ENCODE peak calls at places on chromosomes 6 and 20, in nine cellular contexts. U is sigmoid colon; N is mammary epithelial cell; F is transverse colon; B is astrocyte of the spinal cord; D is K562; Y is left lung; I is naive thymus-derived CD4-positive, alpha-beta T cell; R is CD4-positive, CD25-positive, alpha-beta regulatory T cell. O is an unnamed sample.

GRCh38 chr20:34824026-34824860 is 1.2 kb downstream of the NCOA6 start:
- DNase-seq in U (peak; percentile 71), N (peak; percentile 83), F (peak; percentile 89), B (peak; percentile 40), D (peak; percentile 91), Y (no peak), I (peak; percentile 25), R (peak; percentile 64), O (peak; percentile 32)

GRCh38 chr20:57394087-57395082 is 3.2 kb downstream of the RBM38 start:
- DNase-seq in U (peak; percentile 73), N (no peak), F (no peak), B (no peak), D (no peak), Y (peak; percentile 70), I (no peak), R (no peak), O (peak; percentile 20)

GRCh38 chr6:38549795-38550194 is 89.9 kb downstream of the BTBD9 start:
- DNase-seq in U (no peak), N (no peak), F (no peak), B (no peak), D (no peak), Y (no peak), I (no peak), R (no peak), O (no peak)

GRCh38 chr20:20446613-20447012 is 78.7 kb downstream of the INSM1 start:
- DNase-seq in U (no peak), N (no peak), F (no peak), B (no peak), D (no peak), Y (no peak), I (no peak), R (no peak), O (peak; percentile 45)

GRCh38 chr6:112691289-112691688 is 344.2 kb downstream of the RFPL4B start:
- DNase-seq in U (no peak), N (peak; percentile 88), F (no peak), B (peak; percentile 62), D (peak; percentile 14), Y (no peak), I (no peak), R (no peak), O (no peak)

GRCh38 chr20:11432407-11432806 is 485.3 kb upstream of the BTBD3 start:
- DNase-seq in U (no peak), N (peak; percentile 92), F (no peak), B (peak; percentile 87), D (no peak), Y (no peak), I (no peak), R (no peak), O (no peak)

GRCh38 chr6:55304747-55305146 is 22.5 kb upstream of the GFRAL start:
- DNase-seq in U (no peak), N (no peak), F (no peak), B (no peak), D (no peak), Y (peak; percentile 41), I (no peak), R (no peak), O (no peak)

GRCh38 chr6:44278774-44279697 is 8.8 kb downstream of the TMEM151B start:
- DNase-seq in U (no peak), N (no peak), F (no peak), B (no peak), D (no peak), Y (no peak), I (no peak), R (no peak), O (no peak)

GRCh38 chr6:1770435-1770843 is 160.7 kb downstream of the FOXC1 start:
- DNase-seq in U (no peak), N (peak; percentile 51), F (no peak), B (peak; percentile 68), D (no peak), Y (no peak), I (no peak), R (no peak), O (no peak)

GRCh38 chr20:43241057-43241702 is 51.5 kb upstream of the PTPRT start:
- DNase-seq in U (no peak), N (no peak), F (no peak), B (no peak), D (no peak), Y (no peak), I (no peak), R (no peak), O (no peak)

GRCh38 chr20:22004946-22005345 is 299.5 kb downstream of the PAX1 start:
- DNase-seq in U (no peak), N (no peak), F (no peak), B (no peak), D (no peak), Y (no peak), I (no peak), R (no peak), O (no peak)

GRCh38 chr6:129646617-129647016 is 63.4 kb downstream of the ARHGAP18 start:
- DNase-seq in U (no peak), N (no peak), F (no peak), B (no peak), D (no peak), Y (no peak), I (no peak), R (no peak), O (no peak)

GRCh38 chr6:129646140-129646569 is 63.8 kb downstream of the ARHGAP18 start:
- DNase-seq in U (no peak), N (no peak), F (no peak), B (no peak), D (no peak), Y (no peak), I (no peak), R (no peak), O (no peak)

GRCh38 chr6:129645371-129646139 is 64.4 kb downstream of the ARHGAP18 start:
- DNase-seq in U (no peak), N (no peak), F (no peak), B (no peak), D (no peak), Y (no peak), I (no peak), R (no peak), O (no peak)

GRCh38 chr6:129643968-129644367 is 66.0 kb downstream of the ARHGAP18 start:
- DNase-seq in U (no peak), N (peak; percentile 62), F (no peak), B (no peak), D (no peak), Y (no peak), I (no peak), R (no peak), O (no peak)

GRCh38 chr6:129644567-129645015 is 65.4 kb downstream of the ARHGAP18 start:
- DNase-seq in U (no peak), N (peak; percentile 50), F (no peak), B (peak; percentile 68), D (no peak), Y (no peak), I (no peak), R (no peak), O (no peak)
- H3K4me3 ChIP-seq in U (no peak overlapping the region), N (no peak overlapping the region), F (no peak overlapping the region), B (no peak overlapping the region), D (no peak overlapping the region), Y (no peak overlapping the region), I (no peak overlapping the region), R (no peak overlapping the region), O (no peak overlapping the region)

GRCh38 chr6:125750692-125751333 is 1.4 kb downstream of the HEY2 start:
- DNase-seq in U (no peak), N (no peak), F (no peak), B (no peak), D (no peak), Y (no peak), I (no peak), R (no peak), O (no peak)
- H3K4me3 ChIP-seq in U (peak overlapping the region; percentile 69), N (no peak overlapping the region), F (no peak overlapping the region), B (no peak overlapping the region), D (no peak overlapping the region), Y (peak overlapping the region; percentile 72), I (peak overlapping the region; percentile 72), R (peak overlapping the region; percentile 73), O (peak overlapping the region; percentile 70)

DNA sequence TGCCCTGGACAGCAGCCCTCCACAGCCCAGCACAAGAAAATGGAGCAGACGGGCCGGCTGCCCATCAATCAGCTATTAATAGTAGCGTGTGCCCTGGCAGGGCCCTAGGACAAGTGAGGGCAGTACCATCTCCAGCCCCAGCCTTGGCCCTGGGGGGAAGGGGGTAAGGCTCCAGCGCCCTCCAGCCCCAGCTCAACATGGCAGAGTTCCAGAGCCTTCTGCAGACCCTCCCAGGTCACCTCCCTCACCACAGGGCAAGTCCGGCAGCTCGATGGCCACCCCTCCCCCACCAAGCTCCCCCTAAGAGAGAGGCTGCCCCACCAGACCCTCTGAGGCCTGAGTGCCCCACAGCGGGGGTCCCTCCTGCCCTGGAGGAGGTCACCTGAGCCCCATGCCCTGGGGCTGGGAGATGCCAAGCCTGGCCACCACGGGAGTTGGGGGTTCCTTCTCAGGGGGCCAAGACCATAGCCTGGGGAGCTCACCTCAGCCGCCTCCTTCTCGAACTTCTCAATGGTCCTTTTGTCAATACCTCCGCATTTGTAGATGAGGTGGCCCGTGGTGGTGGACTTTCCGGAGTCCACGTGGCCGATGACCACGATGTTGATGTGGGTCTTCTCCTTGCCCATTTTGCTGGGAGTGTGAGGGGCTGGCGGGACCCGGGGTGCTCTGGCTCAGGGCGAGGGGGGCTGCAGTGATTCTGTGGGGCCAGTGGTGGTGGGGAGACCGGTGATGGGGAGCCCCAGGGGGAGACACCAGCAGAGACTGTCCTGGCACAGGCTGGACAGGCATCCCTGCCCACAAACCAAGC is 1.5 kb downstream of the EEF1A2 start:
- DNase-seq in U (peak; percentile 64), N (no peak), F (no peak), B (no peak), D (no peak), Y (peak; percentile 55), I (no peak), R (no peak), O (peak; percentile 46)
- H3K4me3 ChIP-seq in U (no peak overlapping the region), N (no peak overlapping the region), F (no peak overlapping the region), B (no peak overlapping the region), D (peak overlapping the region; percentile 46), Y (no peak overlapping the region), I (no peak overlapping the region), R (no peak overlapping the region), O (peak overlapping the region; percentile 72)

DNA sequence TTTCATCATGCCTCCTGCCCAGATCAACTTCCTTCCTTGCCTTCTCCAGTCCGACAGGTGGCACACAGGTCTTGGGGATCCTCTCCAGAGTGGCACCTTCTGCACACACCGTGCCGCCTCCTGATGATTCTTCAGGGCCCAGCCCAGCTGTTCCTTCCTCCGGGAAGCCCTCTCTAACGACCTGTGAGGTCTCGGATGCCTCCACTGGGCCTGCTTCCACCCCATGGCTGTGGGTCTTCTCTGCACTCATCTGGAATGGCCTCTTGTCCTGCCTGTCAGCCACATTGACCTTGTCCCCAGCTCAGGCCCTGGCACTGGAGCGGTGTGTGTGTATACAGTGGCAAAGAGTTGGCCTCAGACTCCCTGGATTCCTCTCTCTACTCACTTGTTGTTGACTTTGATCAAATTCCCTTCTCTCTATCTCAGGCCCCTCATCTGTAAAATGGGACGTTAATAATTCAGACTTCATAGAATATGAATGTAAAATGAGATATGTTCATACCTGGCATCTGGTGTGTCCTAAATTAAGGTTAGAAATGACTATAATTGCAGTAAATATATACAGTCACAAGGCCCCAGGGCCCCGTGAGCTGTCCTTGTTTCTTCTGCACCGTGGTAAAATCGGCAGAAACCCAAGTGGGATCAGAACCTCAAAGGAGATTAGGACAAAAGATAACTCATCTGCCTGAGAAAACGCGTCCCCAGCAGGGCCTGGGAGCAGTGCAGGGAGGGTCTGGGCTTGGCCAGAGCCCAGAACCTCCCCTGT is 1.5 kb downstream of the FAM210B start:
- DNase-seq in U (no peak), N (no peak), F (no peak), B (no peak), D (peak; percentile 59), Y (no peak), I (no peak), R (no peak), O (no peak)
- H3K4me3 ChIP-seq in U (peak overlapping the region; percentile 100), N (peak overlapping the region; percentile 74), F (peak overlapping the region; percentile 97), B (peak overlapping the region; percentile 82), D (peak overlapping the region; percentile 81), Y (peak overlapping the region; percentile 70), I (peak overlapping the region; percentile 72), R (peak overlapping the region; percentile 76), O (peak overlapping the region; percentile 98)

O was measured in heart left ventricle.